ENCODE peak calls at places on chromosomes 12 and 14, in seven cellular contexts. O is activated CD4-positive, alpha-beta T cell treated with anti-CD3 and anti-CD28 coated beads, Interleukin-2, amount 10 ng/mL, durations not matched to agents 24 days and 14 days; K is sciatic nerve; T is NCI-H2081; F is effector memory CD4-positive, alpha-beta T cell; B is glomerular endothelial cell; E is stimulated activated CD8-positive, alpha-beta memory T cell treated with anti-CD3 and anti-CD28 coated beads, Interleukin-7, amount 100 ng/mL, for 1 hour. S is an unnamed sample.

GRCh38 chr14:84036863-84037262 is 1493.1 kb upstream of the FLRT2 start:
- DNase-seq in O (no peak), K (no peak), T (no peak), F (no peak), B (no peak), E (no peak), S (peak)

GRCh38 chr12:27550653-27550975 is 26.6 kb downstream of the PPFIBP1 start:
- DNase-seq in O (no peak), K (no peak), T (no peak), F (no peak), B (no peak), E (no peak), S (no peak)

GRCh38 chr12:65882504-65882903 is 58.2 kb downstream of the HMGA2 start:
- DNase-seq in O (no peak), K (no peak), T (no peak), F (no peak), B (no peak), E (no peak), S (no peak)

GRCh38 chr14:101508196-101508947 is 52.9 kb upstream of the DIO3 start:
- DNase-seq in O (no peak), K (peak), T (no peak), F (no peak), B (no peak), E (no peak), S (no peak)

GRCh38 chr12:4145990-4146859 is 127.3 kb upstream of the CCND2 start:
- DNase-seq in O (peak), K (no peak), T (no peak), F (no peak), B (no peak), E (no peak), S (no peak)

GRCh38 chr12:98126637-98127335 is 388.6 kb upstream of the TMPO start:
- DNase-seq in O (no peak), K (no peak), T (no peak), F (no peak), B (peak), E (no peak), S (no peak)

GRCh38 chr12:42935756-42936155 is 346.2 kb upstream of the PRICKLE1 start:
- DNase-seq in O (no peak), K (no peak), T (no peak), F (no peak), B (no peak), E (no peak), S (peak)

GRCh38 chr14:41749425-41749824 is 142.7 kb downstream of the LRFN5 start:
- DNase-seq in O (peak), K (no peak), T (no peak), F (no peak), B (no peak), E (no peak), S (no peak)

S was measured in amniotic epithelial cell.